ENCODE peak calls at places on chromosomes 5 and 9, in five cellular contexts. U is GM23338, I is Right ventricle myocardium inferior, N is K562, O is A549. C is an unnamed sample.

GRCh38 chr9:4541848-4542247 is 51.6 kb downstream of the SLC1A1 start:
- ATAC-seq in N (no peak), U (peak; percentile 67), I (no peak), O (no peak), C (no peak)

GRCh38 chr5:177140312-177140711 is 6.7 kb downstream of the NSD1 start:
- ATAC-seq in N (no peak), U (no peak), I (no peak), O (no peak), C (no peak)

GRCh38 chr9:107546859-107547258 is 57.3 kb upstream of the KLF4 start:
- ATAC-seq in O (no peak), I (no peak), U (no peak), N (no peak), C (no peak)

GRCh38 chr9:35277649-35278359 is 116.0 kb downstream of the UNC13B start:
- ATAC-seq in I (peak; percentile 90), U (no peak), O (no peak), N (no peak), C (peak; percentile 48)

GRCh38 chr5:139755892-139756671 is 39.5 kb upstream of the PSD2 start:
- ATAC-seq in U (peak; percentile 66), I (no peak), O (no peak), N (peak; percentile 23), C (no peak)

GRCh38 chr5:107516452-107517184 is 154.1 kb downstream of the EFNA5 start:
- ATAC-seq in N (no peak), I (no peak), O (no peak), U (no peak), C (no peak)

GRCh38 chr5:143030349-143030748 is 260.2 kb downstream of the ARHGAP26 start:
- ATAC-seq in I (no peak), U (no peak), O (no peak), N (no peak), C (no peak)

GRCh38 chr9:130626249-130626982 is 38.0 kb upstream of the PRDM12 start:
- ATAC-seq in I (no peak), U (peak; percentile 10), N (no peak), O (peak; percentile 61), C (no peak)

GRCh38 chr9:98248737-98249474 is 6.5 kb downstream of the TBC1D2 start:
- ATAC-seq in N (peak; percentile 84), O (peak; percentile 43), I (peak; percentile 71), U (no peak), C (peak; percentile 85)

GRCh38 chr5:147849226-147849625 is 17.8 kb upstream of the SPINK1 start:
- ATAC-seq in N (no peak), I (no peak), U (peak; percentile 29), O (no peak), C (no peak)

GRCh38 chr9:93288341-93288740 is 104.4 kb downstream of the WNK2 start:
- ATAC-seq in U (peak; percentile 61), N (peak; percentile 94), O (peak; percentile 24), I (peak; percentile 70), C (no peak)

GRCh38 chr5:133861161-133861737 is 107.2 kb downstream of the C5orf15 start:
- ATAC-seq in U (no peak), N (no peak), O (no peak), I (no peak), C (peak; percentile 15)

GRCh38 chr5:96123418-96123817 is 161.8 kb upstream of the ELL2 start:
- ATAC-seq in O (no peak), I (no peak), N (no peak), U (no peak), C (no peak)

GRCh38 chr9:16904655-16905054 is 34.2 kb upstream of the BNC2 start:
- ATAC-seq in O (no peak), U (no peak), I (no peak), N (no peak), C (no peak)

GRCh38 chr5:124436294-124436693 is 310.1 kb downstream of the ZNF608 start:
- ATAC-seq in O (no peak), U (no peak), N (no peak), I (no peak), C (no peak)

GRCh38 chr5:80318212-80318611 is 1.6 kb upstream of the SPZ1 start:
- ATAC-seq in I (no peak), N (no peak), U (no peak), O (no peak), C (no peak)

GRCh38 chr9:135501261-135502167 is 1.0 kb downstream of the MRPS2 start:
- ATAC-seq in O (peak; percentile 79), I (no peak), N (peak; percentile 86), U (peak; percentile 51), C (peak; percentile 68)

GRCh38 chr9:108654566-108654965 is 201.2 kb downstream of the ACTL7B start:
- ATAC-seq in I (no peak), N (no peak), U (no peak), O (no peak), C (no peak)

GRCh38 chr5:92641031-92641962 is 939.7 kb downstream of the NR2F1-AS1 start:
- ATAC-seq in O (peak; percentile 93), I (peak; percentile 57), N (no peak), U (no peak), C (no peak)

GRCh38 chr5:149007174-149007573 is 55.7 kb downstream of the SH3TC2 start:
- ATAC-seq in I (no peak), O (no peak), U (no peak), N (no peak), C (no peak)

GRCh38 chr5:12175914-12176585 is 271.8 kb upstream of the CTNND2 start:
- ATAC-seq in U (peak; percentile 82), O (no peak), N (no peak), I (no peak), C (no peak)

GRCh38 chr5:111463304-111463703 is 49.0 kb downstream of the STARD4 start:
- ATAC-seq in N (no peak), U (no peak), O (no peak), I (no peak), C (no peak)

GRCh38 chr5:14523243-14524034 is 58.2 kb upstream of the OTULINL start:
- ATAC-seq in N (no peak), I (no peak), O (no peak), U (no peak), C (no peak)

GRCh38 chr5:94197970-94198369 is 420.4 kb downstream of the KIAA0825 start:
- ATAC-seq in I (no peak), U (no peak), N (no peak), O (no peak), C (no peak)

GRCh38 chr5:151580858-151581257 is 10.3 kb downstream of the FAT2 start:
- ATAC-seq in I (no peak), O (peak; percentile 48), N (no peak), U (peak; percentile 88), C (peak; percentile 64)

GRCh38 chr5:10460252-10460906 is 18.7 kb downstream of the ROPN1L start:
- ATAC-seq in N (no peak), U (no peak), O (peak; percentile 74), I (peak; percentile 86), C (no peak)

GRCh38 chr5:90888511-90889324 is 330.1 kb downstream of the ADGRV1 start:
- ATAC-seq in U (no peak), I (no peak), N (peak; percentile 27), O (peak; percentile 85), C (peak; percentile 95)

GRCh38 chr5:34866989-34867471 is 28.1 kb downstream of the TTC23L start:
- ATAC-seq in N (peak; percentile 96), U (peak; percentile 41), I (no peak), O (no peak), C (no peak)

GRCh38 chr9:95952471-95952870 is 77.0 kb downstream of the ERCC6L2 start:
- ATAC-seq in U (no peak), N (no peak), O (no peak), I (no peak), C (no peak)

GRCh38 chr9:17216011-17216410 is 81.2 kb downstream of the CNTLN start:
- ATAC-seq in N (no peak), I (no peak), O (no peak), U (no peak), C (no peak)

GRCh38 chr5:139147743-139148079 is 50.5 kb downstream of the SIL1 start:
- ATAC-seq in I (peak; percentile 84), N (no peak), U (peak; percentile 55), O (peak; percentile 64), C (peak; percentile 56)

GRCh38 chr9:99678550-99678949 is 143.1 kb upstream of the NR4A3 start:
- ATAC-seq in O (no peak), I (peak; percentile 42), U (no peak), N (no peak), C (no peak)

GRCh38 chr5:158020555-158021418 is 161.8 kb upstream of the CLINT1 start:
- ATAC-seq in I (no peak), O (no peak), N (peak; percentile 63), U (no peak), C (no peak)

GRCh38 chr5:6504677-6505414 is 56.2 kb downstream of the UBE2QL1 start:
- ATAC-seq in O (no peak), N (no peak), U (no peak), I (no peak), C (no peak)

GRCh38 chr9:82574911-82575310 is 488.0 kb downstream of the RASEF start:
- ATAC-seq in I (no peak), N (no peak), O (no peak), U (no peak), C (no peak)

GRCh38 chr5:179759961-179760541 is 27.4 kb downstream of the MAML1 start:
- ATAC-seq in O (no peak), N (no peak), U (peak; percentile 15), I (no peak), C (no peak)

C was measured in esophagus mucosa.